ENCODE peak calls at places on chromosomes 1 and 21, in seven cellular contexts. D is Ammon's horn, Z is HFF-Myc, R is activated gamma-delta T cell, F is NCI-H2029, X is skeletal muscle cell, N is BE2C. J is an unnamed sample.

GRCh38 chr1:97457446-97458089 is 463.3 kb downstream of the DPYD start:
- DNase-seq in D (no peak), Z (no peak), R (no peak), F (no peak), X (no peak), N (peak; percentile 36), J (peak; percentile 38)

GRCh38 chr1:52424757-52425265 is 20.4 kb downstream of the PRPF38A start:
- DNase-seq in D (no peak), Z (no peak), R (no peak), F (no peak), X (no peak), N (no peak), J (no peak)

GRCh38 chr21:32962286-32962685 is 63.4 kb upstream of the OLIG2 start:
- DNase-seq in D (no peak), Z (no peak), R (no peak), F (no peak), X (no peak), N (no peak), J (no peak)

GRCh38 chr1:201448981-201449380 is 20.0 kb downstream of the PHLDA3 start:
- DNase-seq in D (peak; percentile 93), Z (no peak), R (no peak), F (no peak), X (no peak), N (no peak), J (no peak)

GRCh38 chr1:87134061-87134460 is 194.6 kb upstream of the LMO4 start:
- DNase-seq in D (peak; percentile 85), Z (no peak), R (no peak), F (no peak), X (no peak), N (no peak), J (no peak)

GRCh38 chr1:38027201-38028104 is 14.9 kb downstream of the UTP11 start:
- DNase-seq in D (no peak), Z (no peak), R (no peak), F (no peak), X (no peak), N (no peak), J (no peak)

GRCh38 chr1:182616130-182617074 is 12.2 kb upstream of the RGS16 start:
- DNase-seq in D (peak; percentile 71), Z (no peak), R (peak; percentile 87), F (peak; percentile 63), X (no peak), N (peak; percentile 85), J (peak; percentile 74)

GRCh38 chr1:231420299-231420958 is 1.7 kb downstream of the EGLN1 start:
- DNase-seq in D (peak; percentile 33), Z (no peak), R (no peak), F (no peak), X (no peak), N (no peak), J (peak; percentile 12)